ENCODE peak calls at places on chromosomes 12 and 14, in four cellular contexts. One of them, this sample, is unnamed.

GRCh38 chr12:129807101-129807500 is 96.7 kb downstream of the TMEM132D start:
- DNase-seq in CD4-positive, alpha-beta T cell: no peak
- DNase-seq in coronary artery: no peak
- DNase-seq in fibroblast of lung: no peak
- DNase-seq in this sample: no peak

GRCh38 chr14:63342381-63342780 is 23.6 kb upstream of the GPHB5 start:
- DNase-seq in coronary artery: no peak
- DNase-seq in CD4-positive, alpha-beta T cell: no peak
- DNase-seq in fibroblast of lung: peak
- DNase-seq in this sample: no peak

GRCh38 chr14:92755495-92755894 is 7.1 kb upstream of the LGMN start:
- DNase-seq in fibroblast of lung: peak
- DNase-seq in coronary artery: no peak
- DNase-seq in CD4-positive, alpha-beta T cell: no peak
- DNase-seq in this sample: no peak

GRCh38 chr14:94044476-94045091 is 18.4 kb downstream of the OTUB2 start:
- DNase-seq in CD4-positive, alpha-beta T cell: no peak
- DNase-seq in coronary artery: peak
- DNase-seq in fibroblast of lung: no peak
- DNase-seq in this sample: no peak

GRCh38 chr14:59305231-59305630 is 116.8 kb downstream of the DAAM1 start:
- DNase-seq in fibroblast of lung: peak
- DNase-seq in coronary artery: no peak
- DNase-seq in CD4-positive, alpha-beta T cell: no peak
- DNase-seq in this sample: no peak

GRCh38 chr12:91662021-91662420 is 479.4 kb upstream of the DCN start:
- DNase-seq in coronary artery: no peak
- DNase-seq in CD4-positive, alpha-beta T cell: no peak
- DNase-seq in fibroblast of lung: peak
- DNase-seq in this sample: no peak

GRCh38 chr14:64092940-64093339 is 201.2 kb downstream of the ESR2 start:
- DNase-seq in fibroblast of lung: no peak
- DNase-seq in CD4-positive, alpha-beta T cell: no peak
- DNase-seq in coronary artery: no peak
- DNase-seq in this sample: no peak

GRCh38 chr14:53900499-53900898 is 56.1 kb downstream of the BMP4 start:
- DNase-seq in fibroblast of lung: peak
- DNase-seq in CD4-positive, alpha-beta T cell: no peak
- DNase-seq in coronary artery: no peak
- DNase-seq in this sample: no peak

GRCh38 chr14:88818018-88818417 is 6.4 kb upstream of the TTC8 start:
- DNase-seq in coronary artery: no peak
- DNase-seq in fibroblast of lung: no peak
- DNase-seq in CD4-positive, alpha-beta T cell: no peak
- DNase-seq in this sample: no peak

DNA sequence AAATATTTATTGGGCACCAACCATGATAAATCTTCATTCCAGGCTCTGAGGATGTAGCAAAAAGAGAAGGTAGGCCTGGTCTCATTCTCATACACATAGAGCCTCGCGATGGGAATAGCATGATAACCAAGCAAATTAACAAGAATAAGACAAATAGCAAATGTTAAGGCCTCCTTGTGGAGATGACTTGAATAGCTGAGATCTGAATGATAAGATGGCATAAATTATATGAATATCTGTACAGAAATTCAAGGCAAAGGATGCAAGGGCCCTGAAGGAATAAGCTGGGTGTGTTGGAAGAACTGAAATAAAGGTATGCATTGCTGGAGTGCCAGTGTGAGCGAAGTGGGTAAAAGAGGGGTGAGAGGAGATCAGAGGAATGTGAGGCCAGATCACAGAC is 114.8 kb downstream of the ALX1 start:
- DNase-seq in coronary artery: no peak
- DNase-seq in CD4-positive, alpha-beta T cell: no peak
- DNase-seq in fibroblast of lung: no peak
- DNase-seq in this sample: no peak
- TF ChIP-seq CTCF in coronary artery: no peak
- TF ChIP-seq CTCF in CD4-positive, alpha-beta T cell: no peak
- TF ChIP-seq CTCF in fibroblast of lung: no peak
- TF ChIP-seq CTCF in this sample: no peak

GRCh38 chr14:42224053-42224888 is 617.6 kb downstream of the LRFN5 start:
- DNase-seq in fibroblast of lung: peak
- DNase-seq in coronary artery: no peak
- DNase-seq in CD4-positive, alpha-beta T cell: no peak
- DNase-seq in this sample: peak
- TF ChIP-seq CTCF in fibroblast of lung: peak
- TF ChIP-seq CTCF in coronary artery: peak
- TF ChIP-seq CTCF in CD4-positive, alpha-beta T cell: peak
- TF ChIP-seq CTCF in this sample: peak

GRCh38 chr12:44000309-44000952 is 164.6 kb downstream of the TMEM117 start:
- DNase-seq in fibroblast of lung: peak
- DNase-seq in coronary artery: no peak
- DNase-seq in CD4-positive, alpha-beta T cell: no peak
- DNase-seq in this sample: peak
- TF ChIP-seq CTCF in fibroblast of lung: peak
- TF ChIP-seq CTCF in coronary artery: no peak
- TF ChIP-seq CTCF in CD4-positive, alpha-beta T cell: peak
- TF ChIP-seq CTCF in this sample: peak

GRCh38 chr12:1805441-1806081 is 14.8 kb upstream of the LRTM2 start:
- DNase-seq in CD4-positive, alpha-beta T cell: no peak
- DNase-seq in fibroblast of lung: no peak
- DNase-seq in coronary artery: no peak
- DNase-seq in this sample: no peak

GRCh38 chr12:1808036-1808797 is 12.1 kb upstream of the LRTM2 start:
- DNase-seq in coronary artery: no peak
- DNase-seq in CD4-positive, alpha-beta T cell: no peak
- DNase-seq in fibroblast of lung: no peak
- DNase-seq in this sample: no peak

GRCh38 chr12:1807489-1807888 is 12.9 kb upstream of the LRTM2 start:
- DNase-seq in coronary artery: no peak
- DNase-seq in fibroblast of lung: no peak
- DNase-seq in CD4-positive, alpha-beta T cell: no peak
- DNase-seq in this sample: no peak

GRCh38 chr12:1806301-1807106 is 13.9 kb upstream of the LRTM2 start:
- DNase-seq in coronary artery: no peak
- DNase-seq in CD4-positive, alpha-beta T cell: no peak
- DNase-seq in fibroblast of lung: peak
- DNase-seq in this sample: no peak

DNA sequence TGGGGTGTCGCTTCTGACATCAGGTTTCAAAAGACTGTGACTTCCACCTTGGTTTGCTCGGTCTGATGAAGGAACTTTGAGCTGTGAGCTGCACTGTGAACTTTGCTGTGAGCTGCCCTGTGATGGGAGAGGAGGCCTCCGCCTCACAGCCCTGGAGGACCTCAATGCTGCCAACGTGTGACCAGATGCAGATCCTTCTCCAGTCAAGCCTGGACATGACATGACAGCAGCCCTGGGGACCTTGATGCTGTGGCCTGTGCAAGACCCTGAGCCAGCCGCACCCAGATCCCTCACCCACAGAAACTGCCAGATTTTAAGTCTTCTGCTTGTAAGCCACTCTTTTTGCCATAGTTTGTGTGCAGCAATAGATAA is 13.3 kb upstream of the LRTM2 start:
- DNase-seq in fibroblast of lung: no peak
- DNase-seq in coronary artery: no peak
- DNase-seq in CD4-positive, alpha-beta T cell: no peak
- DNase-seq in this sample: no peak
- TF ChIP-seq CTCF in fibroblast of lung: no peak
- TF ChIP-seq CTCF in coronary artery: no peak
- TF ChIP-seq CTCF in CD4-positive, alpha-beta T cell: no peak
- TF ChIP-seq CTCF in this sample: no peak

GRCh38 chr12:54357802-54358619 is 6.3 kb downstream of the GPR84 start:
- DNase-seq in fibroblast of lung: no peak
- DNase-seq in coronary artery: no peak
- DNase-seq in CD4-positive, alpha-beta T cell: no peak
- DNase-seq in this sample: no peak

GRCh38 chr12:54358620-54358944 is 5.7 kb downstream of the GPR84 start:
- DNase-seq in coronary artery: no peak
- DNase-seq in fibroblast of lung: no peak
- DNase-seq in CD4-positive, alpha-beta T cell: no peak
- DNase-seq in this sample: no peak

GRCh38 chr12:54355104-54355815 is 9.0 kb downstream of the GPR84 start:
- DNase-seq in CD4-positive, alpha-beta T cell: no peak
- DNase-seq in fibroblast of lung: no peak
- DNase-seq in coronary artery: no peak
- DNase-seq in this sample: no peak

GRCh38 chr12:54356951-54357356 is 7.3 kb downstream of the GPR84 start:
- DNase-seq in fibroblast of lung: no peak
- DNase-seq in CD4-positive, alpha-beta T cell: no peak
- DNase-seq in coronary artery: no peak
- DNase-seq in this sample: no peak

DNA sequence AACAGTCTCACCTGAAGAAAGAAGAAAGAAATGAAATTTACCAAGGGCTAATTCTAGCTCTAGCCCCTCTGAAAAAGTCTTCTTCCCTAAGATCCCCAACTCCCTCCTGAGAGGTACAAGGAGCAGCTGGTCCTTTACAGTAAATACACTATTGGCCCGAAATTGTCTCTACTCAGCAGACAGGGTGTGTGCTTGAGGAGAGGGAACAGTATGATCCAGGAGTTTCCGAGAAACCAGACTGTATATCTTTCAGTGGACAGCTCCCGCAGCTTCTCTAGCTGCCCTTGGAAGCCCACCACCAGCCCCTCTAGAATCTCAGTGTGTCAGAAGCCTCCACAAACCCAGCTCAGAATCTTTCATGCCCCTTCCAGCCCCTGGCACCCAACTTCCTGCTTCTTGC is 8.1 kb downstream of the GPR84 start:
- DNase-seq in CD4-positive, alpha-beta T cell: no peak
- DNase-seq in coronary artery: no peak
- DNase-seq in fibroblast of lung: no peak
- DNase-seq in this sample: no peak
- TF ChIP-seq CTCF in CD4-positive, alpha-beta T cell: no peak
- TF ChIP-seq CTCF in coronary artery: no peak
- TF ChIP-seq CTCF in fibroblast of lung: no peak
- TF ChIP-seq CTCF in this sample: no peak

GRCh38 chr14:43541356-43541755 is 965.7 kb downstream of the FSCB start:
- DNase-seq in coronary artery: no peak
- DNase-seq in fibroblast of lung: no peak
- DNase-seq in CD4-positive, alpha-beta T cell: no peak
- DNase-seq in this sample: no peak

GRCh38 chr14:43540948-43541347 is 966.1 kb downstream of the FSCB start:
- DNase-seq in CD4-positive, alpha-beta T cell: no peak
- DNase-seq in fibroblast of lung: no peak
- DNase-seq in coronary artery: no peak
- DNase-seq in this sample: no peak

GRCh38 chr14:43535231-43535838 is 971.7 kb downstream of the FSCB start:
- DNase-seq in CD4-positive, alpha-beta T cell: no peak
- DNase-seq in fibroblast of lung: no peak
- DNase-seq in coronary artery: no peak
- DNase-seq in this sample: no peak

GRCh38 chr14:43539210-43539609 is 967.9 kb downstream of the FSCB start:
- DNase-seq in fibroblast of lung: peak
- DNase-seq in CD4-positive, alpha-beta T cell: no peak
- DNase-seq in coronary artery: no peak
- DNase-seq in this sample: no peak
- TF ChIP-seq CTCF in fibroblast of lung: no peak
- TF ChIP-seq CTCF in CD4-positive, alpha-beta T cell: no peak
- TF ChIP-seq CTCF in coronary artery: no peak
- TF ChIP-seq CTCF in this sample: no peak

DNA sequence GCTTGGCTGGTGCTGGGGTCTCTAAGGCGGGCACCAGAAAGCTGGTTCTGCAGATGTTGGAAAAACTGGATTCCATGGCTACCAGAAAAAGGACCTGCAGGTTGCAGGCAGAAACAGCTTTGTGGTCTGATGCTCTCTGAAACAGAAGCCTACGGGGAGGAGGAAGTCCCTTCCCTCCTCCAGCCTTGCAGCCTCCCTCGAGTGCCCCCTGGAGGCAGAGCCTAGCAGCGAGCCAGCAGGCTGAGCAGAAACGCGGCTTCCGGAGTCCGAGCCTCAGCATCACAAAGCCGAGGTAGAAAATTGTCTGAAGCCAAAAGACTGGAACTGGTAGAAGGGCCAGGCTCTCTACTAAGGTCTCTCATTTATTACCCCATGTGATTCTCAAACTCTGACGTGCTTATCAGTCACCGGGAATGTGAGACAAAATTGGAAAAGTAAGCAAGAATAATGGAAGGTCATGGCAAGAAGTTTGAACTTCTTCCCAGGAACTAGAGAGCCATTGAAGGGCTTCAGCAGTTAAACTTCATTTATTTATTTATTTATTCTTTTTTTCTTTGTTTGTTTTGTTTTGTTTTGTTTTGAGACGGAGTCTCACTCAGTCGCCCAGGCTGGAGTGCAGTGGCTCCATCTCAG is 82.2 kb upstream of the CPSF6 start:
- DNase-seq in CD4-positive, alpha-beta T cell: peak
- DNase-seq in coronary artery: peak
- DNase-seq in fibroblast of lung: peak
- DNase-seq in this sample: peak
- TF ChIP-seq CTCF in CD4-positive, alpha-beta T cell: peak
- TF ChIP-seq CTCF in coronary artery: peak
- TF ChIP-seq CTCF in fibroblast of lung: peak
- TF ChIP-seq CTCF in this sample: peak

DNA sequence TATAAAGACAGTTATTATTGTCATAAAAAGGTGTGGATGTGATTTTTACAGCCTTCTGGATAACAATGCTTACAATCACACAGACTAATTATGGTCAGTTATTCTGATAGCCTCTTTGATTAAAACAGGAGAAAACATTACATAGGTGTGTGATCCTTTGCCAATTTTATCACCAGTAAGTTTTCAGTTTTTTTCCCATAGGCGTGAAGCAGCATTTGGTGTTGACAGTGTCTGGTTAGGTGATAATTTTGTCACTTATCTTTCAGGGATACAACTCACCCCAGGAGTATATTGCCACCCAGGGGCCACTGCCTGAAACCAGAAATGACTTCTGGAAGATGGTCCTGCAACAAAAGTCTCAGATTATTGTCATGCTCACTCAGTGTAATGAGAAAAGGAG is 208.8 kb downstream of the EPS8 start:
- DNase-seq in CD4-positive, alpha-beta T cell: peak
- DNase-seq in coronary artery: no peak
- DNase-seq in fibroblast of lung: no peak
- DNase-seq in this sample: no peak
- TF ChIP-seq CTCF in CD4-positive, alpha-beta T cell: peak
- TF ChIP-seq CTCF in coronary artery: no peak
- TF ChIP-seq CTCF in fibroblast of lung: no peak
- TF ChIP-seq CTCF in this sample: no peak

This sample was measured in HFF-Myc.